ENCODE peak calls at places on chromosomes 4 and X, in six cellular contexts. A is gastrocnemius medialis, Q is WTC11, W is NB4, U is mesothelial cell of epicardium, K is thoracic aorta. M is an unnamed sample.
A peak's percentile ranks its signal among the peaks of the same experiment; 100 is the strongest.

GRCh38 chr4:20317424-20317985 is 65.8 kb downstream of the SLIT2 start:
- DNase-seq in U (no peak), Q (no peak), A (no peak), W (no peak), K (no peak), M (no peak)

GRCh38 chrX:32987139-32987538 is 224.2 kb downstream of the DMD start:
- DNase-seq in U (no peak), Q (peak; percentile 17), A (no peak), W (no peak), K (no peak), M (no peak)

GRCh38 chr4:86092684-86093083 is 267.2 kb downstream of the MAPK10 start:
- DNase-seq in U (no peak), Q (no peak), A (no peak), K (no peak), W (peak; percentile 4), M (no peak)

GRCh38 chrX:14409341-14409740 is 120.0 kb upstream of the GLRA2 start:
- DNase-seq in W (no peak), U (no peak), A (no peak), Q (no peak), K (no peak), M (no peak)

GRCh38 chr4:7244766-7245320 is 52.5 kb downstream of the SORCS2 start:
- DNase-seq in K (no peak), W (no peak), U (no peak), Q (no peak), A (no peak), M (no peak)

GRCh38 chr4:25144870-25145481 is 15.3 kb downstream of the SEPSECS start:
- DNase-seq in Q (no peak), U (no peak), K (no peak), W (peak; percentile 51), A (no peak), M (no peak)

GRCh38 chr4:84498203-84499026 is 677 bp downstream of the NKX6-1 start:
- DNase-seq in A (no peak), K (no peak), Q (peak; percentile 41), W (peak; percentile 15), U (no peak), M (no peak)

GRCh38 chr4:151766691-151767090 is 5.9 kb upstream of the GATB start:
- DNase-seq in W (no peak), K (no peak), U (no peak), A (no peak), Q (peak; percentile 14), M (no peak)

GRCh38 chr4:129138762-129139496 is 43.0 kb downstream of the C4orf33 start:
- DNase-seq in A (no peak), Q (no peak), K (no peak), U (no peak), W (no peak), M (no peak)

DNA sequence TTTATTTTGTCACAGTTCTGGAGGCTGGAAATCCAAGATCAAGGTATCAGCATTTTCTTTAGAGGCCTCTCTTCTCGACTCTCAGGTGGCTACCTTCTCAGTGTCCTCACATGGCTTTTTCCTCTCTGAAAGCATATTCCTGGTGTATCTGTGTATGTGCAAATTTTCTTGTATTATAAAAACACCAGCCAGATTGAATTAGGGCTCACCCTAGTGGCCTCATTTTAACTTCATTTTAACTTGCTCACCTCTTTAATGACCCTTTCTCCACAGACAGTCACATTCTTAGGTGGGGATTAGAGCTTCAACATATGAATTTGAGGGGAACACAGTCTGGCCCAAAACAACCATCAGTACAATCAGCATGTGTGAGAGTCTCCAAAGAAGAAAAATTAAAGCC is 542.4 kb upstream of the FAM241A start:
- DNase-seq in Q (no peak), K (no peak), W (no peak), A (no peak), U (no peak), M (no peak)
- TF ChIP-seq CTCF in Q (no peak), K (no peak), W (no peak), A (no peak), U (no peak), M (no peak)

GRCh38 chrX:11458175-11458574 is 165.0 kb downstream of the AMELX start:
- DNase-seq in A (peak; percentile 13), Q (no peak), W (no peak), U (no peak), K (no peak), M (no peak)

GRCh38 chrX:11462136-11462535 is 168.9 kb downstream of the AMELX start:
- DNase-seq in W (no peak), A (no peak), Q (no peak), U (no peak), K (no peak), M (no peak)

GRCh38 chrX:11462648-11463047 is 169.4 kb downstream of the AMELX start:
- DNase-seq in U (no peak), W (no peak), A (no peak), Q (no peak), K (no peak), M (no peak)

GRCh38 chrX:11461181-11462001 is 168.2 kb downstream of the AMELX start:
- DNase-seq in A (no peak), W (no peak), Q (no peak), U (no peak), K (no peak), M (no peak)

GRCh38 chrX:11460347-11460746 is 167.1 kb downstream of the AMELX start:
- DNase-seq in A (no peak), U (no peak), K (no peak), Q (no peak), W (no peak), M (no peak)
- TF ChIP-seq CTCF in A (no peak), U (no peak), K (no peak), Q (no peak), W (no peak), M (no peak)

GRCh38 chr4:66569228-66569627 is 898.9 kb upstream of the EPHA5 start:
- DNase-seq in Q (no peak), K (no peak), U (no peak), W (no peak), A (no peak), M (no peak)
- TF ChIP-seq CTCF in Q (no peak), K (no peak), U (no peak), W (no peak), A (no peak), M (no peak)

DNA sequence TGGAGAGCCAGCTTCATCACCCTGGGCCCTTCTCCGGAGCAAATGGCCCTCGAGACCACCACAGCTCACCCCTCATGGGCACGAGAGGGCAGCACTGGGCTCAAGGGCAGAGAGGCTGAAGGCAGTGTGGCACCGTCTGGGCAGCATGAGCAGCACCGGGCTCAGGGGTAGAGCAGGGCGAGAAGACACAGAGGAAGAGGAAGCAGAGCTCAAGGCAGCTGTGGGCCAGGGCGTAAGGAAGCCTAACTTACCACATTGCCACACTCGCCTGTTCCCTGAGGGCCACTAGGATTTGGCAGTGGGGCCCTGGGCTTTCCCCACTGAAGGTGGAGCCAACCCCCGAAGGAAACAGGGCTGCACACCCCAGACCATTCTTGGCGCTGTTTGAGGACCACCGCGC is 15.5 kb downstream of the ZNF185 start:
- DNase-seq in Q (no peak), K (no peak), U (no peak), A (no peak), W (peak; percentile 59), M (no peak)
- TF ChIP-seq CTCF in Q (no peak), K (no peak), U (no peak), A (no peak), W (no peak), M (no peak)

DNA sequence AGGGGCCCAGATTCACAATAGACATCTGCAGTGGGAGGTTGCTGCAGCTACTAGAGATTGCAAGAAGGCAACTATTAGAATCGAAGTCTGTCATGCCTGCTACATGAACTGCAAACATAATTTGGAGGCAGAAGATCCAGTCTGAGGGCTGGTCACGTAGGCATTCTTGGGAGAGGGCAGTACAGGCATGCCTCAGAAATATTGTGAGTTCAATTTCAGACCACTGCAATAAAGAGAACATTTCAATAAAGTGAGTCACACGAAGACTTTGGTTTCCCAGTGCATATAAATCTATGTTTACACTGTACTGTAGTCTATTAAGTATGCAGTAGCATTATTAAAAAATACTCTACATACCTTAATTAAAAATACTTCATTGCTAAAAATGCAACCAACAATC is 585.8 kb upstream of the FAT1 start:
- DNase-seq in Q (no peak), A (no peak), U (no peak), W (no peak), K (no peak), M (no peak)
- TF ChIP-seq CTCF in Q (no peak), A (no peak), U (no peak), W (no peak), K (no peak), M (no peak)

DNA sequence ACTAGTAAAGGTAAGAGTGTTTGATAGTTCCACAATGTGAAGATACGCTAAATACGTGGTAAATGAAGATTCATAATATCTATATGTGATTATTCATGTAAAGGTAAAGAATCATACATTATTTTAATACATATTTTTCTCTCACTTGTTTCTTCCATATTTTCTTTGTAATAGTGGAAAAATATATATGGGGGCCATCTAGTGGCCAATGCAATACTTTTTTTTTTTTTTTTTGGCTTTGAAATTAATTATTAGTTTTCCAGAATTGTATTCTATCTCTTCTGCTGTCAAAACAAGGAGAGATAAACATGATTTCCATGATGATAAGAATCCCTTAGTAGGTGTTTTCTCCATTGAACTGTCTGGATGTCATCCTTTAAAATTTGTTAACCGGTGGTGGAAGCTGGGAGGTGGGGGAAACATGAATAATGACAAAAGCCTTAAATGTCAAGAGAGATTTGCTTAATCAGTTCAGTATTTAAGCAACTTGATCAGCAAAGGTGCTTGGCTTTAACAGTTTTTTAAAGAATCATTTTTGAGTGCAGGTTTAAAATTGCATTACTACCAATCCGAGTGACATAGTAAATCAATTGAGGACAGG is 508.7 kb upstream of the HTR2C start:
- DNase-seq in A (no peak), Q (no peak), U (no peak), W (no peak), K (no peak), M (no peak)
- TF ChIP-seq CTCF in A (no peak), Q (no peak), U (peak; percentile 78), W (no peak), K (no peak), M (peak; percentile 46)

GRCh38 chrX:16743604-16744325 is 24.4 kb downstream of the SYAP1 start:
- DNase-seq in U (no peak), A (no peak), Q (no peak), W (no peak), K (no peak), M (no peak)
- TF ChIP-seq CTCF in U (no peak), A (no peak), Q (no peak), W (no peak), K (no peak), M (no peak)

GRCh38 chr4:5412296-5412695 is 296.1 kb downstream of the EVC2 start:
- DNase-seq in A (no peak), K (no peak), U (no peak), Q (no peak), W (no peak), M (peak; percentile 56)

GRCh38 chr4:5409237-5409636 is 299.1 kb downstream of the EVC2 start:
- DNase-seq in U (no peak), K (no peak), Q (no peak), A (no peak), W (no peak), M (no peak)

DNA sequence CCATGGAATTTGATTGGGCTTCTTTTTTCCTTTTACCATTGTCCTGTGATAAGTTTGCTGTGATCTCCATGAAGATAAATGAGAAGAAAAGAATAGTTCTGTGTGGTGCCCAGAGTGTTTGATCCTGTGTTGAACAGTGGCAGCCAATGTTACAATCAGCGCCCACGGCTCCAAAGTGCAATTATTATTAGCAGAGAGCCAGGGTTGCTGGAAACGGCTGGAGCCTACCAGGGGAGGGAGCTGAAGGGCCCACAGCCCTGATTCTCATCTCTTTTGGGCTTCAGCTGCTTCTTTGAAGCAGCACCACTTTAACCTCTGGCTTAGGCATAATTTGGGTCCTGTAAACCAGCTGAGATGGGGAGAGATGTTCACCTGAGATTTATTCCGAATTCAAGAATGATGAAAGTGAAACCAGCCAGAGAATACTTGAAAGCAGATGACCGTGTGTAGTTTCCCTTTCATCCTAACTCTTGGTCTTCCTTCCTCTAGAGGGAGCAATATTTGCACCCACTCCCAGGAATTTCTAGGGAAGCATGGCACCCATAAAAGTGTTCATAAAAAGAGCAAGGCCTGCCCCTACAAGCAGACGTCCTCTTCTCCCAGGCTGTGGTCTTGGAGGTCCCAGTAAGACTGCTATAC is 298.3 kb downstream of the EVC2 start:
- DNase-seq in Q (no peak), W (no peak), K (no peak), U (no peak), A (no peak), M (peak; percentile 40)
- TF ChIP-seq CTCF in Q (no peak), W (no peak), K (no peak), U (no peak), A (no peak), M (peak; percentile 34)

M was measured in osteocyte.